ENCODE peak calls at places on chromosomes 6 and 20, in eight cellular contexts. G is AG08396, J is fibroblast of the conjunctiva, Z is Right ventricle myocardium superior, V is heart right ventricle, D is EH, E is posterior cingulate gyrus, R is hepatocyte. F is an unnamed sample.
A peak's percentile ranks its signal among the peaks of the same experiment; 100 is the strongest.

GRCh38 chr6:106082735-106083398 is 3.3 kb upstream of the PRDM1 start:
- DNase-seq in D (peak; percentile 87), J (no peak), Z (no peak), G (peak; percentile 64), E (no peak), R (no peak), V (no peak), F (no peak)

GRCh38 chr6:45619994-45620471 is 242.3 kb upstream of the SUPT3H start:
- DNase-seq in J (no peak), Z (no peak), E (no peak), D (peak; percentile 53), G (no peak), V (no peak), R (no peak), F (peak; percentile 61)

GRCh38 chr20:44079968-44080560 is 106.9 kb downstream of the JPH2 start:
- DNase-seq in R (no peak), G (no peak), D (peak; percentile 48), Z (no peak), J (no peak), V (no peak), E (no peak), F (no peak)

GRCh38 chr6:110567957-110568696 is 91.7 kb upstream of the SLC22A16 start:
- DNase-seq in V (no peak), R (no peak), D (no peak), G (no peak), J (no peak), E (no peak), Z (no peak), F (peak; percentile 73)

GRCh38 chr6:148981515-148981914 is 234.7 kb downstream of the UST start:
- DNase-seq in R (no peak), G (no peak), E (no peak), V (no peak), Z (no peak), J (no peak), D (peak; percentile 53), F (no peak)

GRCh38 chr6:68778356-68779020 is 143.4 kb downstream of the ADGRB3 start:
- DNase-seq in E (peak; percentile 68), G (peak; percentile 14), R (peak; percentile 48), J (peak; percentile 44), Z (no peak), D (no peak), V (no peak), F (peak; percentile 40)

GRCh38 chr6:12483712-12484111 is 193.6 kb downstream of the EDN1 start:
- DNase-seq in R (no peak), J (peak; percentile 30), E (no peak), D (peak; percentile 93), V (no peak), G (peak; percentile 55), Z (no peak), F (peak; percentile 39)

GRCh38 chr6:88865275-88865674 is 98.1 kb downstream of the RNGTT start:
- DNase-seq in D (no peak), V (no peak), G (no peak), Z (no peak), J (no peak), R (no peak), E (no peak), F (no peak)

GRCh38 chr20:57252559-57253162 is 13.8 kb downstream of the BMP7 start:
- DNase-seq in D (no peak), J (no peak), Z (no peak), V (no peak), G (no peak), R (no peak), E (no peak), F (no peak)

GRCh38 chr6:116969211-116969863 is 92.3 kb downstream of the RFX6 start:
- DNase-seq in V (no peak), D (peak; percentile 56), G (peak; percentile 41), Z (no peak), J (peak; percentile 42), E (no peak), R (peak; percentile 82), F (peak; percentile 70)

GRCh38 chr6:43957273-43957672 is 170.0 kb downstream of the MRPL14 start:
- DNase-seq in D (no peak), V (no peak), J (no peak), E (no peak), G (no peak), R (no peak), Z (no peak), F (no peak)

GRCh38 chr6:147390909-147391536 is 117.5 kb upstream of the SAMD5 start:
- DNase-seq in E (no peak), D (peak; percentile 47), J (peak; percentile 24), G (no peak), R (peak; percentile 43), Z (no peak), V (no peak), F (peak; percentile 45)

GRCh38 chr6:126344181-126344580 is 4.3 kb downstream of the CENPW start:
- DNase-seq in Z (no peak), E (no peak), D (no peak), R (no peak), J (no peak), V (no peak), G (no peak), F (no peak)

GRCh38 chr6:142155895-142156757 is 9.1 kb downstream of the VTA1 start:
- DNase-seq in R (peak; percentile 41), E (no peak), Z (no peak), V (no peak), J (no peak), D (peak; percentile 45), G (no peak), F (peak; percentile 32)

GRCh38 chr6:111866857-111867256 is 6.4 kb downstream of the FYN start:
- DNase-seq in J (no peak), Z (no peak), V (no peak), D (no peak), G (no peak), E (no peak), R (no peak), F (no peak)

GRCh38 chr6:97059473-97059872 is 134.9 kb downstream of the KLHL32 start:
- DNase-seq in V (no peak), J (peak; percentile 6), G (peak; percentile 17), D (peak; percentile 44), R (peak; percentile 56), Z (no peak), E (no peak), F (peak; percentile 45)

GRCh38 chr20:24131281-24131680 is 142.7 kb upstream of the GGTLC1 start:
- DNase-seq in E (no peak), V (no peak), D (no peak), J (no peak), G (no peak), Z (no peak), R (no peak), F (no peak)

GRCh38 chr20:42587427-42587826 is 602.3 kb downstream of the PTPRT start:
- DNase-seq in R (no peak), E (no peak), V (no peak), G (no peak), Z (no peak), D (no peak), J (no peak), F (no peak)

GRCh38 chr6:100446115-100446921 is 18.4 kb downstream of the SIM1 start:
- DNase-seq in R (no peak), E (no peak), V (no peak), J (no peak), Z (no peak), D (peak; percentile 76), G (no peak), F (no peak)

GRCh38 chr20:17665756-17666155 is 16.3 kb downstream of the RRBP1 start:
- DNase-seq in J (no peak), D (peak; percentile 49), V (no peak), G (no peak), E (no peak), R (no peak), Z (no peak), F (no peak)

GRCh38 chr6:52077961-52078613 is 9.3 kb downstream of the PKHD1 start:
- DNase-seq in G (no peak), R (no peak), D (no peak), V (no peak), Z (no peak), E (no peak), J (no peak), F (no peak)

GRCh38 chr6:37741757-37742400 is 44.2 kb upstream of the MDGA1 start:
- DNase-seq in R (peak; percentile 41), J (no peak), G (peak; percentile 48), Z (no peak), E (no peak), D (peak; percentile 24), V (no peak), F (peak; percentile 23)

GRCh38 chr6:108588586-108588985 is 27.9 kb downstream of the FOXO3 start:
- DNase-seq in V (no peak), J (no peak), D (peak; percentile 80), Z (no peak), R (no peak), G (peak; percentile 37), E (no peak), F (peak; percentile 25)

GRCh38 chr6:118965843-118966242 is 30.9 kb upstream of the MCM9 start:
- DNase-seq in E (no peak), V (no peak), Z (no peak), J (no peak), D (no peak), G (no peak), R (no peak), F (no peak)

GRCh38 chr6:116405147-116405546 is 34.4 kb downstream of the DSE start:
- DNase-seq in D (peak; percentile 67), J (peak; percentile 58), G (peak; percentile 24), R (peak; percentile 28), Z (no peak), E (no peak), V (no peak), F (no peak)

GRCh38 chr6:168035098-168035660 is 37.7 kb downstream of the KIF25 start:
- DNase-seq in Z (peak; percentile 82), R (peak; percentile 84), D (peak; percentile 85), E (peak; percentile 87), J (no peak), V (peak; percentile 74), G (peak; percentile 84), F (no peak)

GRCh38 chr20:20064303-20064702 is 12.0 kb downstream of the CFAP61 start:
- DNase-seq in Z (no peak), E (no peak), R (no peak), V (no peak), J (no peak), G (no peak), D (peak; percentile 21), F (no peak)

GRCh38 chr6:3355358-3356055 is 96.8 kb downstream of the PSMG4 start:
- DNase-seq in J (no peak), D (peak; percentile 44), R (no peak), G (peak; percentile 33), E (no peak), V (peak; percentile 44), Z (no peak), F (no peak)

GRCh38 chr6:117677553-117678131 is 2.4 kb downstream of the NUS1 start:
- DNase-seq in E (no peak), R (no peak), V (no peak), J (no peak), D (peak; percentile 16), G (no peak), Z (no peak), F (peak; percentile 43)

GRCh38 chr20:45835230-45836224 is 1.9 kb downstream of the SNX21 start:
- DNase-seq in V (peak; percentile 59), D (peak; percentile 66), J (peak; percentile 84), E (no peak), Z (peak; percentile 75), R (no peak), G (peak; percentile 70), F (peak; percentile 44)

GRCh38 chr20:5705827-5706226 is 44.4 kb upstream of the SHLD1 start:
- DNase-seq in R (no peak), D (no peak), E (no peak), G (no peak), V (no peak), J (no peak), Z (no peak), F (no peak)

GRCh38 chr6:164563866-164564265 is 745.5 kb downstream of the C6orf118 start:
- DNase-seq in R (no peak), Z (no peak), D (no peak), J (no peak), V (no peak), G (no peak), E (no peak), F (no peak)

GRCh38 chr6:161922631-161923119 is 648.8 kb upstream of the AGPAT4 start:
- DNase-seq in J (peak; percentile 60), R (peak; percentile 83), Z (peak; percentile 58), G (peak; percentile 9), D (no peak), V (peak; percentile 34), E (no peak), F (peak; percentile 78)

GRCh38 chr6:105884426-105884825 is 201.7 kb upstream of the PRDM1 start:
- DNase-seq in J (no peak), Z (no peak), D (no peak), E (peak; percentile 77), G (no peak), R (no peak), V (no peak), F (no peak)